ENCODE peak calls at places on chromosomes 13 and 19, in nine cellular contexts. I, H, X, E, G, B, N, W and K are unnamed samples.

GRCh38 chr13:21395953-21396352 is 63.1 kb downstream of the ZDHHC20 start:
- DNase-seq in X (no peak), B (no peak), N (no peak), I (no peak), H (no peak), G (no peak), E (no peak), W (no peak), K (no peak)

GRCh38 chr13:34942732-34943674 is 933 bp downstream of the NBEA start:
- DNase-seq in E (no peak), I (peak), X (peak), H (peak), B (peak), N (no peak), G (no peak), W (no peak), K (peak)

GRCh38 chr13:25860862-25861261 is 191.0 kb downstream of the SHISA2 start:
- DNase-seq in B (peak), E (peak), W (no peak), N (peak), X (no peak), G (no peak), H (no peak), I (no peak), K (no peak)

GRCh38 chr13:98187155-98187726 is 10.2 kb upstream of the RNF113B start:
- DNase-seq in E (no peak), W (no peak), B (no peak), H (no peak), G (no peak), X (no peak), I (no peak), N (no peak), K (no peak)

GRCh38 chr13:45749026-45749759 is 47.1 kb downstream of the CBY2 start:
- DNase-seq in E (no peak), G (no peak), W (no peak), H (no peak), I (no peak), X (no peak), N (no peak), B (no peak), K (no peak)

GRCh38 chr19:10836478-10837325 is 690 bp upstream of the TMED1 start:
- DNase-seq in G (no peak), W (peak), I (peak), E (no peak), B (peak), X (peak), H (peak), N (peak), K (peak)

GRCh38 chr19:48724796-48725753 is 5.5 kb upstream of the MAMSTR start:
- DNase-seq in G (peak), N (peak), H (no peak), E (peak), W (no peak), X (peak), I (no peak), B (peak), K (peak)

GRCh38 chr19:3234800-3235199 is 10.3 kb downstream of the CELF5 start:
- DNase-seq in B (no peak), G (no peak), E (no peak), H (no peak), N (no peak), W (no peak), I (no peak), X (no peak), K (no peak)

GRCh38 chr19:43700368-43701015 is 15.4 kb upstream of the IRGC start:
- DNase-seq in N (peak), I (peak), X (no peak), E (peak), H (peak), G (no peak), W (no peak), B (peak), K (no peak)

GRCh38 chr13:55664178-55664577 is 1476.5 kb upstream of the PRR20A start:
- DNase-seq in W (no peak), N (no peak), I (no peak), H (no peak), G (no peak), X (no peak), E (no peak), B (no peak), K (no peak)

GRCh38 chr19:46722421-46723022 is 5.6 kb upstream of the PRKD2 start:
- DNase-seq in E (no peak), W (no peak), B (no peak), H (no peak), X (no peak), I (no peak), N (no peak), G (no peak), K (no peak)

GRCh38 chr19:35960432-35960972 is 24.3 kb downstream of the LRFN3 start:
- DNase-seq in G (no peak), B (no peak), W (no peak), N (no peak), I (no peak), E (no peak), H (no peak), X (no peak), K (no peak)

GRCh38 chr13:85381082-85381481 is 418.1 kb downstream of the SLITRK6 start:
- DNase-seq in H (no peak), N (no peak), G (no peak), E (no peak), W (no peak), X (no peak), B (no peak), I (no peak), K (no peak)

GRCh38 chr19:6807291-6807690 is 34.8 kb downstream of the VAV1 start:
- DNase-seq in I (no peak), E (no peak), W (no peak), B (no peak), X (no peak), G (no peak), N (no peak), H (no peak), K (no peak)

GRCh38 chr13:48000559-48001126 is 430 bp downstream of the SUCLA2 start:
- DNase-seq in H (peak), W (peak), B (peak), G (no peak), I (no peak), X (peak), N (no peak), E (peak), K (no peak)

GRCh38 chr19:8639821-8640401 is 9.5 kb downstream of the NFILZ start:
- DNase-seq in E (peak), H (no peak), W (no peak), B (no peak), G (no peak), X (no peak), I (no peak), N (no peak), K (no peak)

GRCh38 chr13:44273991-44274810 is 99.4 kb upstream of the SERP2 start:
- DNase-seq in E (peak), X (no peak), B (peak), G (peak), H (no peak), I (no peak), W (no peak), N (peak), K (no peak)

GRCh38 chr13:39451301-39451700 is 151.7 kb downstream of the LHFPL6 start:
- DNase-seq in I (no peak), N (peak), B (peak), E (peak), H (no peak), G (no peak), X (no peak), W (no peak), K (peak)

GRCh38 chr13:42396501-42396900 is 124.5 kb downstream of the AKAP11 start:
- DNase-seq in G (no peak), I (no peak), W (no peak), B (no peak), N (no peak), E (no peak), X (no peak), H (no peak), K (no peak)

GRCh38 chr19:4676955-4677731 is 7.0 kb upstream of the MYDGF start:
- DNase-seq in H (peak), X (no peak), W (no peak), N (peak), B (peak), I (no peak), G (no peak), E (peak), K (no peak)

GRCh38 chr19:51327066-51327985 is 14.6 kb downstream of the VSIG10L start:
- DNase-seq in X (peak), B (peak), I (peak), W (peak), N (peak), E (peak), G (no peak), H (peak), K (no peak)

GRCh38 chr19:34481861-34482379 is 362 bp downstream of the WTIP start:
- DNase-seq in H (no peak), I (peak), X (peak), B (peak), N (peak), W (no peak), E (peak), G (no peak), K (no peak)
- H3K4me3 ChIP-seq in H (peak), I (peak), X (peak), B (peak), N (peak), W (peak), E (peak), G (no peak), K (peak)

DNA sequence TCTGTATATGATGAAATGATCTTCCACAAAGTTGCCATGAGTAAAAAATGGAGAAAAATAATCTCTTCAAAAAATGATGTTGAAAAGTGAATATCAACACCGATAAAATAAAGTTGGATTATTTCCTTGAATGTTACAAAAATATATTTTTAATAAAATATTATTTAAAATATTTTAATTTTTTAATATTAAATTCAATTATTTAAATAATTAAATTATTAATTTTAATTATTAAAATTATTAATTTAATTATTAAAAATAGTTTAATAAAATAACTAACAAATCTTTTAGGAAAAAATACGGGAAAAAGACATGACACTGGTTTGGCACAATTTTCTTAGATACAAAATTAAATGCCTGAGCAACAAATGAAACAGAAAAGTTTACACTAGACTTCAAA is 21.3 kb downstream of the ZNF626 start:
- DNase-seq in B (no peak), H (no peak), W (no peak), E (no peak), I (no peak), X (no peak), G (no peak), N (no peak), K (no peak)
- TF ChIP-seq CTCF in B (no peak), H (no peak), W (no peak), E (no peak), I (no peak), X (no peak), G (no peak), N (no peak), K (no peak)

GRCh38 chr19:37932985-37933953 is 26.3 kb downstream of the SIPA1L3 start:
- DNase-seq in X (peak), E (peak), B (peak), W (no peak), G (peak), N (peak), H (peak), I (no peak), K (peak)
- H3K4me3 ChIP-seq in X (peak), E (no peak), B (no peak), W (no peak), G (peak), N (no peak), H (peak), I (no peak), K (peak)

GRCh38 chr13:51912091-51912490 is 50.3 kb downstream of the CCDC70 start:
- DNase-seq in G (peak), H (peak), B (no peak), N (no peak), E (no peak), I (no peak), W (no peak), X (no peak), K (no peak)
- TF ChIP-seq CTCF in G (no peak), H (no peak), B (no peak), N (no peak), E (no peak), I (peak), W (peak), X (no peak), K (no peak)

GRCh38 chr13:99984134-99984462 is 2.5 kb downstream of the ZIC2 start:
- DNase-seq in E (no peak), I (no peak), G (no peak), N (no peak), X (no peak), W (no peak), H (no peak), B (no peak), K (no peak)

GRCh38 chr13:99985886-99986527 is 4.4 kb downstream of the ZIC2 start:
- DNase-seq in E (no peak), N (no peak), B (no peak), I (no peak), H (no peak), X (no peak), W (no peak), G (no peak), K (no peak)

GRCh38 chr13:99983401-99984133 is 2.0 kb downstream of the ZIC2 start:
- DNase-seq in B (no peak), N (no peak), G (peak), E (no peak), I (no peak), W (no peak), H (no peak), X (no peak), K (no peak)

GRCh38 chr13:99985243-99985874 is 3.8 kb downstream of the ZIC2 start:
- DNase-seq in B (no peak), H (no peak), I (no peak), N (no peak), W (no peak), E (no peak), G (no peak), X (no peak), K (no peak)

GRCh38 chr13:99984463-99985242 is 3.1 kb downstream of the ZIC2 start:
- DNase-seq in X (no peak), H (no peak), W (no peak), I (no peak), N (no peak), E (no peak), B (no peak), G (no peak), K (no peak)
- H3K4me3 ChIP-seq in X (peak), H (no peak), W (no peak), I (no peak), N (no peak), E (no peak), B (no peak), G (peak), K (no peak)

GRCh38 chr13:101204270-101205011 is 211.9 kb downstream of the NALCN start:
- DNase-seq in G (no peak), W (no peak), I (no peak), E (peak), B (no peak), X (no peak), N (peak), H (no peak), K (no peak)

GRCh38 chr13:101205408-101205807 is 210.9 kb downstream of the NALCN start:
- DNase-seq in X (no peak), H (no peak), N (no peak), I (no peak), W (no peak), E (no peak), B (no peak), G (no peak), K (no peak)

DNA sequence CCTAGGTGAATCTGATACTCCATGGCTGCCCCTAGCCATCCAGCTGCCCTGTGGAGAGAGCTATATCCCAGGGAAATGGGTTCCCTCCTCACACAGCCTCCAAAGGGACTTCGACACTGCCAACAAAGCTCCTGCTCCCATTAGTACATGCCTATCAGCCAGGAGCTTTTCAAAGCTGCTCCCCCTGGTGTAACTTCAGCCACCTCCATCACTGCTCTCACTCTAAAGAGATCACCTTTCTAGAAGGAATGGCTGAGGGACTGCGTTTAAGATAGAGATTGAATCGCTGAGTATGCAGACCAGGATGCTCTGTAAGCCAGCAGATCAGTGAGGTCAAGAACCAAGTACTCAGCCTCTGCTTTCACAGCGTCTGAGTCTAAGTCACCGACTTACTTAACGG is 213.7 kb downstream of the NALCN start:
- DNase-seq in G (no peak), I (no peak), B (no peak), N (no peak), W (no peak), E (no peak), X (no peak), H (no peak), K (no peak)
- TF ChIP-seq CTCF in G (no peak), I (no peak), B (no peak), N (no peak), W (no peak), E (no peak), X (no peak), H (no peak), K (no peak)